ENCODE peak calls at places on chromosome 20, in nine cellular contexts. T, I, M, O, Y, K, C, H and S are unnamed samples.

GRCh38 chr20:64072664-64073063 is 6.7 kb downstream of the RGS19 start:
- DNase-seq in T (no peak), C (no peak), Y (no peak), M (no peak), I (no peak), H (no peak), K (no peak), O (no peak), S (no peak)

GRCh38 chr20:63333241-63333836 is 27.8 kb downstream of the CHRNA4 start:
- DNase-seq in T (no peak), I (no peak), O (no peak), Y (no peak), M (no peak), K (no peak), C (no peak), H (no peak), S (no peak)

GRCh38 chr20:49906101-49906604 is 9.2 kb downstream of the SPATA2 start:
- DNase-seq in Y (no peak), C (no peak), I (no peak), M (no peak), K (no peak), H (no peak), O (no peak), T (no peak), S (no peak)

GRCh38 chr20:25372584-25373336 is 17.9 kb downstream of the ABHD12 start:
- DNase-seq in H (no peak), I (no peak), C (no peak), Y (peak), O (no peak), M (no peak), K (peak), T (no peak), S (peak)

GRCh38 chr20:21719592-21720214 is 14.2 kb downstream of the PAX1 start:
- DNase-seq in T (peak), K (peak), M (no peak), I (peak), O (no peak), C (peak), Y (peak), H (peak), S (peak)

GRCh38 chr20:9889270-9889981 is 50.5 kb upstream of the PAK5 start:
- DNase-seq in C (no peak), I (no peak), M (no peak), O (no peak), H (no peak), Y (no peak), T (no peak), K (no peak), S (no peak)

GRCh38 chr20:38855356-38855755 is 49.9 kb downstream of the PPP1R16B start:
- DNase-seq in M (no peak), I (no peak), Y (no peak), C (no peak), T (no peak), O (no peak), K (peak), H (no peak), S (no peak)

GRCh38 chr20:59024111-59024530 is 4.9 kb downstream of the TUBB1 start:
- DNase-seq in H (no peak), M (no peak), Y (no peak), C (no peak), I (no peak), K (no peak), T (no peak), O (no peak), S (no peak)

GRCh38 chr20:3156811-3157619 is 2.6 kb downstream of the FASTKD5 start:
- DNase-seq in H (no peak), Y (no peak), M (no peak), O (peak), I (no peak), K (peak), T (no peak), C (no peak), S (peak)

GRCh38 chr20:34389206-34389953 is 26.3 kb downstream of the ITCH start:
- DNase-seq in H (no peak), C (no peak), M (no peak), I (no peak), Y (no peak), K (peak), T (no peak), O (no peak), S (no peak)

DNA sequence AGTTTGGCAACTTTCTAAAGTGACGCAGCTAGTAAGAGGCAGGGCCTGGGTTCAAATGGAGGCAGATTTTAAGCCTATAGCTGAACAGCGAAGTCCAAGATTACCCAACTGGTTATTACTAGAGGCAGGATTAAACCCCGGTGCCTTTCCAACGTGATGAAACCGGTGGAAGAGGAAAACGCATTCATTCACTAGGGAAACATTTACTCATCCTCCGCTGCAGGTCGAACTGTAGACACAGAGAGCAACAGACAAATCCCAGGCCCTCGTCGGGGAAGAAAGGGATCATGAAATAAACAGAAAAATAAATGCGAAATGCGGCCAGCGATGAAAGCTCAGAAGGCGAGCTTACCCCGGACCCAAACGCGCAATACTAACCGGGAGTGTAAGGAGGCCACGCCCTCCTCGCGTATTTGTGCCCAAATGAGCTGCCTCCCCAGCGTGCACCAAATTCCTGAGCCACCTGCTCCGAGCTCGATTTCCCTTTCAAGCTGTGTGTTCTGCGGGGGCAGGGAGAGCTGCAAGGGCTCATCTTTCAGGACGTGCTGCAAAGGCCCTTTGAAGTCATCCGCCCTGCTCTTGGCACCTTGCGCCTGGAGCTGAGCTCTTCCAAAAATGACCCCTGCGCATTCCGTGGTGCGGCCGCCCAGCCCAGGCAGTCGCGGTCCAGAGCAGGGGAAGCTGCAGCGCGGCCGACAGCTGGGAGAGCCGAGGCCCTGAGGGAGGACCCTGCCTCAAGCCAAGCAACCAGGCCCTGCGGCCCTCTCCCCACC is 46.9 kb downstream of the PDYN start:
- DNase-seq in K (no peak), T (peak), I (no peak), M (peak), H (no peak), O (no peak), Y (no peak), C (no peak), S (peak)
- H3K27ac ChIP-seq in K (no peak), T (no peak), I (no peak), M (no peak), H (no peak), O (no peak), Y (no peak), C (no peak), S (no peak)

GRCh38 chr20:57693670-57694329 is 16.0 kb downstream of the PMEPA1 start:
- DNase-seq in O (no peak), I (no peak), C (no peak), M (no peak), T (no peak), H (no peak), Y (no peak), K (no peak), S (no peak)
- H3K27ac ChIP-seq in O (no peak), I (no peak), C (no peak), M (no peak), T (no peak), H (no peak), Y (no peak), K (no peak), S (peak)

DNA sequence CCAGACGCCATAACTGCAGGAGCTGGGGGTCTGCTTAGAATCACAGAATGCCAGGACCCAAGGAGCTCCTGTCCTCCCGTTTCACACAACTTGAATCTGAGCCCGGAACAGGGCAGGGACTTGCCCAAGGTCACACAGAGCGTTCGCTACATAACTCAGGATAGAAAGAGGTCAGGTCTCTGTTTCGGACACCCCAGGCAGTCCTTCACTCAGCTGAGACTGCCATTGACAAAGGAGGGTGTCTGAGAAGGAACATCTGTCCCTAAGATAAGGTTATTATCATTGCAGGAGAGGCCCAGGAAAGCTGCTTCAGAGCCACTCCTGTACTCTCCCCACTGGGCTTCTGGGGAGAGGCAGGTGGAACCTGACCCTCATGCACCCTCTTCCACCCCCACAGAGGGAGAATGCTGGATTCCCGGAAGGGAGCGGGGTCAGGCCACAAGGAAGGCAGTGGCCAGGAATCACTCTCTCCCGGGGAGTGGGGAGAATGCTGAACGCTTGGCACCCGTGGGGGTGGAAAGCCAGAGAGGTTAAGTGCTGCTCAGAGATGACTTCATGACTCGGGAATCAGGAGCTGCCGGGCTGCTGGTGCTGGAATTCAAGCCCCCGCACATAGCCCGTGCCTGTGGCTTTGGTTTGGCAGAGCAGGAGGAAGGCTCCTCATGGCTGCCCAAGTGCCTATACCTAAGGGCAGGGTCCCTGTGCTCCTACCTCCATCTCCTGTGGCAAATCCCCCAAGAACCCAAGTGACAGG is 10.7 kb downstream of the SDC4 start:
- DNase-seq in T (no peak), K (peak), M (no peak), C (no peak), H (no peak), O (no peak), I (no peak), Y (peak), S (peak)
- H3K27ac ChIP-seq in T (no peak), K (peak), M (no peak), C (peak), H (peak), O (peak), I (no peak), Y (peak), S (peak)

GRCh38 chr20:40683894-40684268 is 5.2 kb downstream of the MAFB start:
- DNase-seq in I (no peak), M (no peak), O (no peak), T (no peak), K (peak), Y (no peak), H (no peak), C (no peak), S (no peak)

GRCh38 chr20:40683221-40683893 is 5.7 kb downstream of the MAFB start:
- DNase-seq in I (no peak), Y (peak), O (no peak), K (peak), T (peak), M (peak), C (no peak), H (no peak), S (no peak)

GRCh38 chr20:40681684-40682083 is 7.4 kb downstream of the MAFB start:
- DNase-seq in Y (no peak), M (no peak), H (no peak), O (no peak), I (no peak), C (no peak), K (no peak), T (no peak), S (no peak)

GRCh38 chr20:40680560-40680959 is 8.5 kb downstream of the MAFB start:
- DNase-seq in K (no peak), T (no peak), Y (no peak), H (no peak), M (no peak), C (no peak), I (no peak), O (no peak), S (no peak)

DNA sequence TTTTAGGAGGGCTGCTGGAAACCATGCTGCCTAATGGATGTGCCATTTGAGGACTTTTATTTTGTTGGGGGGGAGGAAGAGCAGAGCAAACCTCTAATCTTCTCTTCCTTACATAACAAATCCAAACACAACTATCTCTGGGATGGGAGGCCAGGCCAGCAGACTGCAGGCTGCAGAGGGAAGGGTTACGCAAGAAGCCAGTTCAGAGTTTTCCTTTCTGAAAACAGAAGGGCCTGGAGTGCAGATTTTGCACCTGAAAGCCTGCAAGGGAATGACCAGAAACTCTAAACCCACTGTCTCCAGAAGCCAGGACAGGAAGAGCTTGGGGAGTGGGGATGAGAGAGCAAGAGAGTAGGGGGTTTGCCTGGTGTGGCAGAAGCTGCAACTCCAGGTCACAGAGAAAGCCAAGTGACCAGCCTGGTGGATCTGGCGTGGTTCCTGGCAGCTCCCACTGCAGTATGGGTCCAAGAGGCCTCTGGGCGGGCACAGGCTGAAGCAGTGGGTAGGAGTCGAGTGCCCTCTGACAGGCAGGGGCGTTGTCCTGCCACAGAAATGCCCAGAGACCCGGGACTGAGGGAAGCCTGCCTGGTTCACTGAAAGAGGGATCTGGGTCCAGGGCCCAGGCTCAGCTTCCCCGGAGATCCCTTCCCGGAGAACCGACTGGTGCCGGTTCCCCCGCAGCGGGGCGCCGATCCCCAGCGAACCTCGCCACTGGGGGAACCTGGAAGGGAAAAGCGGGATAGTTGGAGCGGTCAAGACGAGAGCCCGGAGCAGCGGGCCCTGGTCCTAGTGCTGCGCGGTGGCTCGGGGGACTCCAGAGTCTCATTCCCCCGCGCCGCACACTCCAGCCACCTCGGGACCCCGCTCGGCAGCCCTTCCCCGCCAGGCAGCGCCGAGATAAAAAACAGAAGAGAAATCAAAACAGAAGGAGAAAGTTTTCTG is 6.7 kb downstream of the MAFB start:
- DNase-seq in O (no peak), C (no peak), I (no peak), Y (no peak), H (no peak), M (no peak), T (peak), K (peak), S (no peak)
- H3K27ac ChIP-seq in O (no peak), C (no peak), I (no peak), Y (no peak), H (peak), M (no peak), T (no peak), K (peak), S (peak)

GRCh38 chr20:45890997-45891983 is at the start of the genes CTSA and NEURL2:
- DNase-seq in O (peak), I (peak), C (peak), M (peak), T (peak), H (peak), Y (peak), K (peak), S (peak)
- H3K27ac ChIP-seq in O (peak), I (peak), C (peak), M (no peak), T (no peak), H (peak), Y (peak), K (peak), S (no peak)

DNA sequence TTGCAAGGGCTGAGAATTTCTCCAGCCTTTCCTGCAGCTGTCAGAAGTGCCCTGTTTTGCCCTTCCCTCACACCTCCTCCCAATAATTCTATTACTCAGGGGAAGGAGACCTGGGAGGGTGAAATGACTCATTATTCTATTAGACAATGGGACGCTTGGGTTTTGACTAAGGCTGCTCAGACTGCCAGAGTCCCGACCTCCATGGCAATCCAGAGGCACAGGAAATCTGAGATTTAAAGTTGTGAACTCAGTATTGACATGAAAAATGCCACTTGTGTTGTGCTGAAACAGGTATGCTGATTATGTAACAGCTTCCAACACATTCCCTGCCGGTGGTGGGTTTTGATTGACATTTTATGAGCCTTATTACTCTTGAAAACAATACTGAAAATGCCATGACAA is 625.9 kb upstream of the FLRT3 start:
- DNase-seq in O (no peak), Y (peak), M (no peak), K (peak), I (no peak), C (peak), T (peak), H (no peak), S (no peak)
- H3K27ac ChIP-seq in O (no peak), Y (no peak), M (no peak), K (peak), I (no peak), C (no peak), T (no peak), H (no peak), S (no peak)

DNA sequence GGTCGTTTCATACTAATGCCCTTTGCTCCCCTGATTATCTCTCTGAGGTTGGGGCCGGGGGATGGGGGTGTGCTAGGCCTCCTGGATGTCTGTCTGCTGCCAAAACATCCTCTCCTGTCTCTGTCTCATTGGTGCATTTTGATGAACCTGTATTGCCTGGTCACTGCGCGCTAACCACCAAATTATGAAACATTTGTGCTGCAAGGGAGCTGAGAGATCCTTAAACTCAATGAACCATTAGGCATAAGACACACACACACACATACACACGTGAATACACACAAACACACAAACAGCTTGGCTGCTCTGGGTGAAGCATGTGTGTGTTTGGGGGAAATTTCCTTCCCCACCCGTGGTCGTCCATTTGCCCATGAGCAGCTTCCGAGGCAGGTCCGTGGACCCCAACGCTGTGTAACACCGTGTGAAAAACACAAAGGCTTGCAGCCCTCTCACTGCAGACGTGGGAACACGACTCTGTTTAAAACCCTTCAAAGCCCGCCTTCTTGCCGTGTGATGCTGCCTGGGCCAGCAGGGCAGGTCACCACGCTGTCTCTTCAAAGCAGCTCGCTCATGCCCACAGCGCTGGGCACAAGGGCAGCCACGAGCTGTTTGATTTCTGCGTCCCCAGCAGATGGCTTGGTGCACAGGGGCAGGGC is 96.6 kb downstream of the CDH26 start:
- DNase-seq in Y (no peak), C (no peak), I (no peak), M (peak), T (no peak), H (no peak), O (no peak), K (no peak), S (no peak)
- H3K27ac ChIP-seq in Y (no peak), C (no peak), I (peak), M (no peak), T (no peak), H (no peak), O (no peak), K (no peak), S (no peak)

GRCh38 chr20:48283470-48284110 is 498.3 kb upstream of the SULF2 start:
- DNase-seq in O (no peak), T (no peak), C (no peak), Y (peak), I (no peak), M (no peak), H (no peak), K (peak), S (no peak)
- H3K27ac ChIP-seq in O (no peak), T (no peak), C (no peak), Y (peak), I (no peak), M (no peak), H (no peak), K (no peak), S (no peak)